ENCODE peak calls at places on chromosomes 4 and X, in eight cellular contexts. U, V, B, K, J, L, S and W are unnamed samples.

GRCh38 chr4:174613979-174614378 is 91.7 kb upstream of the HPGD start:
- DNase-seq in U (no peak), V (no peak), B (no peak), K (no peak), J (no peak), L (no peak), S (no peak), W (no peak)

GRCh38 chr4:48799157-48799556 is 19.1 kb upstream of the FRYL start:
- DNase-seq in U (no peak), V (no peak), B (peak; percentile 4), K (no peak), J (no peak), L (no peak), S (no peak), W (peak; percentile 36)

GRCh38 chr4:145937990-145938611 is 522 bp downstream of the ZNF827 start:
- DNase-seq in U (no peak), V (no peak), B (peak; percentile 38), K (peak; percentile 72), J (peak; percentile 51), L (no peak), S (peak; percentile 26), W (peak; percentile 43)

GRCh38 chr4:5773271-5773555 is 62.2 kb downstream of the EVC start:
- DNase-seq in U (no peak), V (no peak), B (peak; percentile 81), K (peak; percentile 56), J (no peak), L (no peak), S (no peak), W (peak; percentile 27)

GRCh38 chr4:91064157-91064853 is 937.1 kb downstream of the CCSER1 start:
- DNase-seq in U (no peak), V (no peak), B (no peak), K (peak; percentile 68), J (peak; percentile 61), L (no peak), S (no peak), W (no peak)

GRCh38 chr4:35556387-35556786 is 687.9 kb downstream of the ARAP2 start:
- DNase-seq in U (no peak), V (no peak), B (no peak), K (no peak), J (no peak), L (no peak), S (no peak), W (no peak)

GRCh38 chr4:87087015-87087920 is 133.2 kb downstream of the KLHL8 start:
- DNase-seq in U (no peak), V (no peak), B (no peak), K (no peak), J (no peak), L (no peak), S (no peak), W (no peak)

GRCh38 chr4:189305500-189305899 is 635.2 kb upstream of the FRG1 start:
- DNase-seq in U (no peak), V (no peak), B (no peak), K (no peak), J (no peak), L (no peak), S (no peak), W (no peak)

GRCh38 chr4:120750152-120750525 is 172.4 kb downstream of the PRDM5 start:
- DNase-seq in U (no peak), V (no peak), B (no peak), K (no peak), J (no peak), L (no peak), S (no peak), W (no peak)

GRCh38 chr4:81499840-81500239 is 28.1 kb upstream of the RASGEF1B start:
- DNase-seq in U (no peak), V (no peak), B (no peak), K (peak; percentile 54), J (no peak), L (no peak), S (no peak), W (no peak)

GRCh38 chrX:116317409-116317808 is 119.0 kb upstream of the SLC6A14 start:
- DNase-seq in U (peak; percentile 71), V (peak; percentile 14), B (peak; percentile 75), K (peak; percentile 47), J (no peak), L (no peak), S (no peak), W (peak; percentile 82)

GRCh38 chr4:83320548-83320947 is 14.1 kb downstream of the HPSE start:
- DNase-seq in U (peak; percentile 83), V (peak; percentile 53), B (peak; percentile 32), K (no peak), J (peak; percentile 91), L (peak; percentile 67), S (no peak), W (peak; percentile 72)

GRCh38 chrX:153640045-153640686 is 6.8 kb upstream of the DUSP9 start:
- DNase-seq in U (no peak), V (no peak), B (no peak), K (peak; percentile 33), J (no peak), L (peak; percentile 56), S (no peak), W (no peak)

DNA sequence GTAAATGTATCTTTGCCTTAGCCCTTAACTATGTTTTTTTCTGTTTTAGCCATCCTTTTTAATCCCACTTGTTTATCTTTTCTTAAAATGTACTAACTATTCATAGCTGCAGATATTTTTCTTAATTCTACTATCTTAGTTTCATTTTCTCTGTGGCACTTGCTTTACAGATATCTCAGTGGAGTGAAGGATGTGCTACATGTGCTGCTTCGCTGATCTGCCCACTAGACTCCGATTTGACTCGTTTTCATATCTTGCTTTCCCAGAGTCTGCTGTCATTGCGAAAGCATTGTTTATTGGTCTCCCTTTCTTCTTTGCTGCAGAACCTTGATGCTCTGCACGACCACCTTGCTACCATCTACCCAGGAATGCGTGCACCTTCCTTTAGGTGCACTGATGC is 30.6 kb downstream of the GUCY1B1 start:
- DNase-seq in U (no peak), V (no peak), B (no peak), K (no peak), J (no peak), L (no peak), S (no peak), W (no peak)
- H3K4me3 ChIP-seq in U (no peak overlapping the region), V (peak overlapping the region; percentile 17), B (no peak overlapping the region), K (no peak overlapping the region), J (no peak overlapping the region), L (no peak overlapping the region), S (peak overlapping the region; percentile 4), W (no peak overlapping the region)

GRCh38 chrX:2819345-2820130 is 9.2 kb upstream of the GYG2 start:
- DNase-seq in U (no peak), V (no peak), B (peak; percentile 71), K (peak; percentile 30), J (peak; percentile 20), L (no peak), S (no peak), W (peak; percentile 42)
- TF ChIP-seq CTCF in U (no peak), V (peak; percentile 55), B (peak; percentile 66), K (peak; percentile 65), J (peak; percentile 6), L (no peak), S (peak; percentile 39), W (peak; percentile 47)

GRCh38 chrX:155023907-155024833 is 1.6 kb upstream of the F8 start:
- DNase-seq in U (no peak), V (no peak), B (no peak), K (no peak), J (no peak), L (no peak), S (no peak), W (no peak)
- H3K4me3 ChIP-seq in U (no peak overlapping the region), V (no peak overlapping the region), B (no peak overlapping the region), K (no peak overlapping the region), J (no peak overlapping the region), L (no peak overlapping the region), S (no peak overlapping the region), W (no peak overlapping the region)

GRCh38 chrX:78092296-78092695 is 11.8 kb upstream of the PGK1 start:
- DNase-seq in U (no peak), V (no peak), B (peak; percentile 73), K (peak; percentile 82), J (peak; percentile 45), L (no peak), S (no peak), W (peak; percentile 69)
- TF ChIP-seq CTCF in U (no peak), V (no peak), B (peak; percentile 56), K (peak; percentile 69), J (peak; percentile 15), L (no peak), S (no peak), W (peak; percentile 48)

DNA sequence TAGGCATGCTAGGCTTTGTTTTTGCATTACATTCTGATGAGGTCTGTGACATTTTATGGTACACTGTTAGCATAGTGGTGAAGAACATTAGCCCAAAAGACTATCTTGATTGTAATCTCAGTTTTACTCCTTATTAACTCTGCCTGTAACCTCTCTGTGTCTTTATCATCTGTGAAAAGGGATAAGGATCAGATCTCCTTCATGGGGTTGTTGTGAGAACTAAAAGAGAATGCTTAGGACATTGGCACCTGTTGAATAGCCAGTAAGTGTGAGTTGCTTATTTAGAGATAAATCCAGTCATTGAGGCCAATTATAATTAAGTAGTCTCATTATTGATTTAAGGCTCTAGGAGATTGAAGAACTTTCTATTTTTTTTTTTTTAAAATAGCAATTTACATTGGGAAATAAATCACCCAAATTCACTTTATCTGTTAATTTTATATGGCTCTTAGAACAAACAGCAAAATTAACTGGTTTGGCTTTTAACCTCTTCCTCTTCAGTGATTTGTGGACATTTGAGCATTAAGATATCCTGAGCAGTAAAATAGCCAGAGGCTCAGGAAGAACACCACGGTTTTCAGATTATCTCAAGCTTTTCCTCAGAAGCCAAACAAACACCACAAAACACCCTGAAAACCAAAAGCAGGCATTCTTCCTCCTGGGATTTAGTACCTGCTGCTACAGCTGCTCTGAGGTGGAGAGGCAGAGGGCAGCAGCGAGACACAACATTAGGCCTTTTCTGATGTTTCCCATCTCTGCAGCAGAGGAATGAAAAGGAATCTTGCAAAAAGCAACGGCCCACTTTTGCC is 192.9 kb downstream of the ARHGAP10 start:
- DNase-seq in U (no peak), V (no peak), B (peak; percentile 25), K (peak; percentile 81), J (peak; percentile 65), L (no peak), S (peak; percentile 35), W (peak; percentile 42)
- H3K4me3 ChIP-seq in U (no peak overlapping the region), V (no peak overlapping the region), B (no peak overlapping the region), K (no peak overlapping the region), J (no peak overlapping the region), L (no peak overlapping the region), S (no peak overlapping the region), W (no peak overlapping the region)